ENCODE peak calls at places on chromosomes 5 and 9, in four cellular contexts. Q, F, W and K are unnamed samples.
A peak's percentile ranks its signal among the peaks of the same experiment; 100 is the strongest.

GRCh38 chr9:103552712-103553111 is 541.4 kb upstream of the SMC2 start:
- DNase-seq in Q (no peak), F (no peak), W (no peak), K (no peak)

GRCh38 chr9:95511952-95512750 is 4.6 kb downstream of the PTCH1 start:
- DNase-seq in Q (peak; percentile 81), F (no peak), W (no peak), K (no peak)

GRCh38 chr5:154190652-154191304 is at the start of gene GALNT10:
- DNase-seq in Q (no peak), F (peak; percentile 87), W (no peak), K (peak; percentile 23)

GRCh38 chr5:28766565-28767158 is 1728.3 kb upstream of the CDH9 start:
- DNase-seq in Q (no peak), F (no peak), W (no peak), K (peak; percentile 18)

GRCh38 chr9:128087262-128087661 is 19.2 kb downstream of the SLC25A25 start:
- DNase-seq in Q (no peak), F (no peak), W (no peak), K (no peak)

GRCh38 chr9:97666907-97667686 is 30.0 kb downstream of the XPA start:
- DNase-seq in Q (no peak), F (no peak), W (no peak), K (no peak)

GRCh38 chr5:77882670-77883257 is 106.6 kb upstream of the TBCA start:
- DNase-seq in Q (no peak), F (no peak), W (no peak), K (no peak)

GRCh38 chr9:115969096-115969495 is 184.5 kb upstream of the PAPPA start:
- DNase-seq in Q (no peak), F (no peak), W (no peak), K (no peak)

GRCh38 chr5:31470608-31471007 is 61.3 kb downstream of the DROSHA start:
- DNase-seq in Q (no peak), F (peak; percentile 62), W (no peak), K (no peak)

GRCh38 chr9:136779808-136780207 is 11.3 kb upstream of the TMEM141 start:
- DNase-seq in Q (no peak), F (no peak), W (no peak), K (no peak)

GRCh38 chr5:68375540-68375939 is 160.0 kb downstream of the PIK3R1 start:
- DNase-seq in Q (no peak), F (no peak), W (no peak), K (no peak)

DNA sequence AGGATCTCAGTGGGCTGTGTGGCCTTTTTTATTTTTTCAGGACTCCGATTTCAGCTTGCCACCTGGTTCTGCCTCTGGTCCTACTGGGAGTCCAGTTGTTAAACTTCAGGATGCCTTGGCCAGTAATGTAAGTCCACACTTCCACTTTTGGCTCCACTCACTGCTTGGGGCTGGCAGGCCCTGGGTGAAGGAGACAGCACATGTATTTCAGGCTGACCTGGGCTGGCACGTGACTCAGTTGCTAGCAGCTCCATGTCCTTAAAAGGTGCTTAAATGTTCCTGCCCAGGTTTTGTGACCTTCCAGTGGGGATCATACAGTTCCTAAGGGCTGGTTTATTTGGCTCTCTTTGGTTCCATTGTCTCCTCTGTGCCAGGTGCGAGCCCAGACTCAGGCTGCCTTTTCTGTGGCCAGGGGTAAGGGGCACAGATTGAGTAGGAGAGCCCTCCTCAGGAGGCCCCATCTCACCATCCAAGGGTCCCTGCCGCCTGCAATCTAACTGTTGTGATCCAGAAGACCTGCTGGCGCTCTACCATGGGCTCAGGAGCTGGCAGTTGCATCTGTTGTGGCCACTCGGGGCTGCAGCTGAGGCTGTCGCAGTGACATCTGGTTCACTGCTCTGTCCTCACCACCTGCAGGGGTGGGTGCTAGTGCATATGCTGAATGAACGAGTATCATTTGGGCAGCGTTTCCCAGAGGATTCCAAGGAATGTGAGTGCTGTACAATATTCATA is 19.2 kb upstream of the POMT1 start:
- DNase-seq in Q (no peak), F (no peak), W (no peak), K (no peak)
- TF ChIP-seq BRCA1 in Q (no peak), F (no peak), W (no peak), K (no peak)

GRCh38 chr9:131523086-131523388 is 8.0 kb downstream of the UCK1 start:
- DNase-seq in Q (no peak), F (no peak), W (no peak), K (no peak)
- TF ChIP-seq EP300 in Q (no peak), F (no peak), W (no peak), K (no peak)

GRCh38 chr5:145562931-145563330 is 272.2 kb downstream of the PRELID2 start:
- DNase-seq in Q (no peak), F (no peak), W (no peak), K (no peak)
- TF ChIP-seq BRCA1 in Q (no peak), F (no peak), W (no peak), K (no peak)

DNA sequence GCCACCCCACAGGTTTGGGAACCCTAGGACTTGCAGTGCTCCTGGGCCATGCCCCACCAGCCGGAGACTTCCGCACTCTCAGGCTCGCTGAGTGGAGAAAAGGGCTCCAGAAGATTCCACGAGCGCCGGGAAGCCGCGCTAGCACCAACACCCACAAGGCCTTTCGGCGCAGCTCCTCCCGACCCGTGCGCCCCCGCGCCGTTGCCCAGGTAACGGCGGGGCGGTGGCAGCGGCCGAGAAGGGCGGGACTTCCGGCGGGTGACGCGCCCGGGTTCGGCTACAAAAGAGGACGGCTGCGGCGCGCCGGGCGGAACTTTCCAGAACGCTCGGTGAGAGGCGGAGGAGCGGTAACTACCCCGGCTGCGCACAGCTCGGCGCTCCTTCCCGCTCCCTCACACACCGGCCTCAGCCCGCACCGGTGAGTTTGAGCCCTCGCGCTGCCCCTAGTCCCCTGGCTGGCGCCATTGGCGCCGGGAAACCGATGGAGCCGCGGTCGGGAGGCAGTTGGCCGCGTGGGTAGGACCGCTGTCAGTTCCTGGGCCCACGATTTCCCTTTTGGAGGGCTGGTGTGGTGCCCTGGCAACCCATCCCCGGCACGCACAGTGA is at the start of gene DNAJA1:
- DNase-seq in Q (peak; percentile 60), F (peak; percentile 85), W (peak; percentile 57), K (peak; percentile 82)
- TF ChIP-seq EP300 in Q (no peak), F (no peak), W (no peak), K (no peak)

DNA sequence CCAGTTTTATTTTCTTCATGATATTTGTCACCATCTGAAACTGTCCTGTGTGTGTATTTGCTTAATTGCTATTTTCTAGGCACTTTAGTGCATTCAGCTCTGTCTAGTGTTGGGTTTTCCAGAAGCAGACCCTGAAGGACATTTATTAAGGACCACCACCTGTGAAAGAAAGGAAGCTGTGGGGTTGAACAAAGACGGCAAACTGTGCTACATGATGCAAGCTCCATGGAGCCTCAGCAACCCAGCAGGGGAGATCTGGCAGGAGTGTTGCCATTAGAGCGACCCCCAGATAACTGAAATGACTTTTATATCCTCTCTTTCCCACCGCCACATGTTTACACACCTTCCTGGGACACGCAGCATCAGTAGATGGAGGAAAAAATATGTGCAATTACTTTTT is 125.5 kb downstream of the GABRB2 start:
- DNase-seq in Q (no peak), F (no peak), W (no peak), K (no peak)
- TF ChIP-seq BRCA1 in Q (no peak), F (no peak), W (no peak), K (no peak)

DNA sequence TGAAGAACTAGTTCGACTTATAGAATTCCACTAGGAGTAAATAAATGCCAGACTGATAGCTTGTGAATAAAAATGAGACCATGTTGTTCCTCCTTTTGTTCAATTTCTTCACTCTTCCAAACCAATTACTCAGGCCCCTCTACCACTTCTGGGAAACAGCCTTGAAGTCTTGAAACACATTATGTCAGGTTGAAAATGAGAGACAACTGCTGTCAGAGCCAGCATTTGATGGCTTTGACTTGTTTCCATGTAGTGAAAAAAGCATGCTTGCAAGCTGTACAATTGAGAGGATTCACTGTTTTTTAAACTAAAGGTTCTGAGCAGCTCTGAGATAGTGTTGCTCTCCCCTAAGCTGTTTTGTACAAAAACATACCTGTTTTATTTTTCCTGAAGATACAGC is 337.1 kb upstream of the SGCD start:
- DNase-seq in Q (no peak), F (no peak), W (no peak), K (no peak)
- TF ChIP-seq EP300 in Q (no peak), F (no peak), W (no peak), K (no peak)

DNA sequence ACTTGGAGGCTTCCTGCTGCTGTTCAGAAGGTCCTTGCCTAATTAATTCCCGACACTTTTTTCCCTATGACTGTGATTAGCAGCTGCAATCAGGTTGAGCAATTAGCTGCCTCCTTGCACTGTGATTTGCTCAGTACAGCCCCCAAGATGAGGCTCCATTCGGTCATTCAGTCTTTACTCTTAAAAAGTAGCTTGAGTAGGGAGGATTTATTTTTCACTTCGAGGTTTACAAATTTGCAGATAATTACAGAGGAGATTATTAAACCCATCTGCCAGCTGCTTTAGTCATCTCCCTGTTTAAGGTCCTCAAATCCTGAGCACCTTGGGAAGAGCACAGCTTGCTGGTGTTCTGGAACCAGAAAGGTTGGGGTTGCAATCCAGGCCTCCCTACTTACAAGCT is 678.4 kb upstream of the ZNF608 start:
- DNase-seq in Q (no peak), F (no peak), W (no peak), K (no peak)
- TF ChIP-seq BRCA1 in Q (no peak), F (no peak), W (no peak), K (no peak)

GRCh38 chr9:81472701-81473100 is 216.6 kb downstream of the TLE1 start:
- DNase-seq in Q (no peak), F (no peak), W (no peak), K (no peak)
- TF ChIP-seq EP300 in Q (no peak), F (no peak), W (no peak), K (no peak)

GRCh38 chr5:17223375-17224185 is 6.1 kb downstream of the BASP1 start:
- DNase-seq in Q (no peak), F (no peak), W (no peak), K (no peak)

GRCh38 chr5:17221843-17222614 is 4.6 kb downstream of the BASP1 start:
- DNase-seq in Q (no peak), F (no peak), W (no peak), K (no peak)

GRCh38 chr5:17222679-17223078 is 5.2 kb downstream of the BASP1 start:
- DNase-seq in Q (no peak), F (no peak), W (no peak), K (no peak)

GRCh38 chr5:17225551-17225950 is 8.1 kb downstream of the BASP1 start:
- DNase-seq in Q (no peak), F (no peak), W (no peak), K (no peak)

DNA sequence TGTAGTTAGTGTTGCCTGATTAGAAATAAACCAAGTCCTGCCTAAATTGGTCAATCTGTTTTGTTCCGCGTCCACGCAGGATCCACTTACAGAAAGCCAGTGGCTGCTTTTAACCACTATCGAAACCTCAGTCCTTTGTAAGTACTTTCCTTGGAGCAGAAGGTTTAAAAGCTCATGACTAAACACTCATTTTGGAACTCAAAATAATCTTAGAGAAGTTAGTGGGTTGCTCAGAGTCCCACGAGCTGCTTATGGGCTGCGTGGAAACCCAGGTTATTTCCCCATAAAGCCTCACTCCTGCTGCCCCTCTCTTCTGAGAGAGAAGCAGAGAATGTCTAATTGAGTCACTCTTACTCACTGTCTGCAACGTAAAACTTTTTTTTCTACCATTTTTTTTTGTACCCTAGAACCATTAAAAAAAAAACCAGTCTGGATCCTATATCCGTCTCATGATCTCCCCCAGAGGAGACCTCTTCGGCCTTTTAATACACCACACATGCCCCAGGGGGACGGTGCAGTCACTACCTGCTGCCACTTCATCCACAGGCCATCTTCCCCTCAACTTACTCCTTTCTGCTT is 7.5 kb downstream of the BASP1 start:
- DNase-seq in Q (no peak), F (no peak), W (peak; percentile 59), K (no peak)
- TF ChIP-seq BRCA1 in Q (no peak), F (no peak), W (no peak), K (no peak)